ENCODE peak calls at places on chromosomes 12 and 14, in ten cellular contexts. W is left lung, S is fibroblast of pulmonary artery, K is lower lobe of right lung, D is hepatocyte, A is endothelial cell of umbilical vein, V is cardiac fibroblast, T is sigmoid colon, R is upper lobe of right lung, L is PC-3. N is an unnamed sample.

GRCh38 chr14:51357250-51357649 is 117.2 kb downstream of the TMX1 start:
- DNase-seq in D (no peak), W (no peak), A (no peak), V (no peak), T (no peak), R (no peak), K (no peak), S (no peak), L (no peak), N (peak)

GRCh38 chr12:131095826-131096680 is 142.3 kb downstream of the ADGRD1 start:
- DNase-seq in S (no peak), A (no peak), T (peak), V (no peak), K (peak), D (no peak), W (peak), R (peak), L (no peak), N (no peak)

GRCh38 chr12:24079083-24079482 is 129.6 kb upstream of the SOX5 start:
- DNase-seq in V (no peak), R (no peak), L (no peak), A (no peak), W (no peak), T (no peak), K (no peak), D (no peak), S (no peak), N (no peak)

GRCh38 chr12:1972260-1972659 is 32.0 kb downstream of the DCP1B start:
- DNase-seq in R (no peak), T (no peak), L (peak), K (no peak), S (peak), W (no peak), V (peak), D (no peak), A (no peak), N (peak)

GRCh38 chr12:48991247-48992050 is 7.7 kb downstream of the DDN start:
- DNase-seq in L (no peak), V (no peak), K (no peak), W (no peak), T (no peak), S (no peak), R (no peak), D (no peak), A (no peak), N (no peak)

GRCh38 chr14:73825551-73826188 is 26.0 kb upstream of the PTGR2 start:
- DNase-seq in S (peak), K (peak), R (peak), A (peak), L (peak), T (peak), D (peak), V (peak), W (peak), N (peak)

GRCh38 chr14:91075553-91075952 is 15.1 kb upstream of the RPS6KA5 start:
- DNase-seq in A (no peak), R (no peak), W (no peak), K (no peak), S (no peak), D (no peak), L (no peak), V (no peak), T (no peak), N (no peak)

GRCh38 chr14:98198385-98198784 is 1073.6 kb downstream of the BCL11B start:
- DNase-seq in W (no peak), L (peak), R (no peak), D (no peak), T (no peak), K (no peak), A (no peak), S (no peak), V (no peak), N (peak)

GRCh38 chr12:64109706-64110105 is 112.4 kb downstream of the KICS2 start:
- DNase-seq in A (no peak), K (no peak), S (no peak), W (no peak), D (no peak), V (no peak), R (no peak), T (no peak), L (no peak), N (no peak)

GRCh38 chr12:132605892-132606291 is 4.5 kb downstream of the LRCOL1 start:
- DNase-seq in V (no peak), D (no peak), K (no peak), A (no peak), W (no peak), S (no peak), L (no peak), R (no peak), T (no peak), N (no peak)

GRCh38 chr14:45284802-45285201 is 31.8 kb upstream of the MIS18BP1 start:
- DNase-seq in W (no peak), D (no peak), V (peak), S (no peak), L (no peak), T (no peak), R (no peak), A (no peak), K (no peak), N (no peak)

GRCh38 chr12:4118017-4118510 is 155.5 kb upstream of the CCND2 start:
- DNase-seq in K (peak), D (peak), A (no peak), W (no peak), R (no peak), V (peak), T (peak), S (peak), L (no peak), N (peak)

GRCh38 chr12:108985750-108986149 is 35.1 kb downstream of the SVOP start:
- DNase-seq in L (no peak), T (no peak), S (no peak), D (no peak), W (no peak), K (no peak), A (no peak), V (no peak), R (no peak), N (no peak)

GRCh38 chr14:99717682-99718013 is 33.5 kb downstream of the CYP46A1 start:
- DNase-seq in R (peak), S (no peak), W (peak), A (no peak), T (no peak), L (no peak), D (no peak), V (no peak), K (no peak), N (no peak)

GRCh38 chr14:104432611-104433231 is 146.8 kb upstream of the C14orf180 start:
- DNase-seq in D (no peak), A (no peak), R (peak), K (peak), W (peak), S (no peak), V (no peak), L (no peak), T (peak), N (no peak)

GRCh38 chr14:89185919-89186849 is 230.8 kb downstream of the FOXN3 start:
- DNase-seq in T (no peak), A (no peak), S (peak), K (no peak), V (peak), W (no peak), R (no peak), L (peak), D (peak), N (peak)

GRCh38 chr14:104145826-104146642 is 7.6 kb downstream of the KIF26A start:
- DNase-seq in L (no peak), R (peak), S (no peak), A (no peak), W (peak), T (peak), V (no peak), D (no peak), K (no peak), N (no peak)

GRCh38 chr12:101038289-101038871 is 171.7 kb downstream of the SLC5A8 start:
- DNase-seq in R (no peak), K (no peak), S (peak), D (no peak), V (no peak), L (no peak), T (no peak), W (no peak), A (no peak), N (peak)

GRCh38 chr12:120842595-120842994 is 61.6 kb downstream of the SPPL3 start:
- DNase-seq in D (no peak), R (no peak), K (no peak), S (no peak), L (no peak), W (no peak), A (no peak), V (no peak), T (no peak), N (no peak)

GRCh38 chr14:77007339-77007974 is 21.1 kb downstream of the IRF2BPL start:
- DNase-seq in R (no peak), W (no peak), D (no peak), A (no peak), V (no peak), L (no peak), S (no peak), T (no peak), K (no peak), N (peak)

GRCh38 chr14:98808494-98809407 is 463.2 kb downstream of the BCL11B start:
- DNase-seq in T (no peak), R (no peak), D (no peak), A (no peak), V (no peak), S (no peak), K (no peak), W (no peak), L (no peak), N (peak)

GRCh38 chr14:99273724-99274345 is 1.8 kb upstream of the BCL11B start:
- DNase-seq in S (no peak), L (no peak), D (peak), W (peak), V (no peak), K (no peak), R (no peak), A (no peak), T (no peak), N (peak)

GRCh38 chr14:32602699-32603098 is 273.6 kb downstream of the AKAP6 start:
- DNase-seq in W (no peak), K (no peak), R (no peak), A (no peak), T (no peak), V (no peak), L (no peak), S (no peak), D (no peak), N (no peak)

GRCh38 chr12:66365718-66366485 is 63.6 kb downstream of the HELB start:
- DNase-seq in L (no peak), D (no peak), T (no peak), V (peak), W (no peak), A (no peak), S (peak), K (no peak), R (no peak), N (peak)

GRCh38 chr12:74725154-74725553 is 187.5 kb downstream of the ATXN7L3B start:
- DNase-seq in R (no peak), D (no peak), V (peak), W (no peak), K (no peak), S (peak), T (no peak), L (peak), A (no peak), N (peak)

GRCh38 chr14:20855652-20856291 is 35.4 kb upstream of the RNASE3 start:
- DNase-seq in W (no peak), L (peak), K (peak), R (no peak), S (peak), T (no peak), V (peak), D (peak), A (peak), N (peak)

GRCh38 chr14:52473557-52473956 is 78.7 kb downstream of the TXNDC16 start:
- DNase-seq in V (peak), A (peak), R (no peak), T (no peak), S (peak), L (peak), W (no peak), K (no peak), D (peak), N (peak)

GRCh38 chr14:77040995-77041744 is 12.7 kb upstream of the IRF2BPL start:
- DNase-seq in W (no peak), L (peak), T (peak), R (no peak), S (no peak), V (no peak), K (no peak), D (no peak), A (no peak), N (no peak)

GRCh38 chr12:106601031-106601430 is 18.2 kb downstream of the RFX4 start:
- DNase-seq in V (no peak), K (no peak), T (no peak), W (no peak), S (no peak), D (no peak), A (no peak), L (no peak), R (no peak), N (no peak)

DNA sequence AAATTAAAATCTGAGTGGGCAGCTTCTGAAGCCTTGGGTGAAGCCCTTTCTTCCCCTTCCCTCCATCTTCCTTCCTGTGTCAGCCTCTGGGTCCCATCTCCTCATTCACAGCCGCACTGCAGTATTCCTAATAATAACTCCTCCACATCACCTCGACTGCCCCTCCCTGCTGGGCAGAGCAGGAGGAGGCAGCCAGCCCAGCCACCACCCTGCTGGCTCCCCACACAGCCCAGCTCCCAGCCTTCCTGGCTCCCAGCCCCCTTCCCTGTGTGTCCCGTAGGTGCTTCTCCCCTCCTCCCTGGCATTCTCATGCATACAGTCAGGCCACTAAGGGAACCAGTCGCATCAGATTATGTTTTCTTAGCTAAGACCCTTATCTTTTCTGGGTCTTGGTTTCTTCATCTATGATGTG is 3.7 kb downstream of the IFFO1 start:
- DNase-seq in T (peak), L (no peak), S (no peak), A (no peak), V (peak), K (no peak), D (no peak), W (peak), R (no peak), N (no peak)
- H3K4me3 ChIP-seq in T (peak), L (no peak), S (peak), A (no peak), V (peak), K (no peak), D (no peak), W (no peak), R (no peak), N (no peak)

GRCh38 chr12:119231774-119232173 is 53.0 kb downstream of the HSPB8 start:
- DNase-seq in S (no peak), D (no peak), T (no peak), K (no peak), R (no peak), L (no peak), V (no peak), W (no peak), A (no peak), N (no peak)
- TF ChIP-seq CTCF in S (no peak), D (no peak), T (no peak), K (no peak), R (no peak), L (no peak), V (no peak), W (no peak), A (no peak), N (no peak)

GRCh38 chr12:116188581-116188980 is 88.9 kb downstream of the MED13L start:
- DNase-seq in A (no peak), R (no peak), L (no peak), V (no peak), K (no peak), T (no peak), D (no peak), W (no peak), S (no peak), N (no peak)

GRCh38 chr12:116184766-116185165 is 92.7 kb downstream of the MED13L start:
- DNase-seq in S (peak), A (peak), W (no peak), V (peak), R (no peak), L (no peak), K (no peak), D (no peak), T (no peak), N (no peak)

GRCh38 chr12:116183741-116184141 is 93.8 kb downstream of the MED13L start:
- DNase-seq in V (peak), A (peak), K (no peak), S (peak), T (no peak), L (peak), W (no peak), D (no peak), R (no peak), N (no peak)

GRCh38 chr12:116187158-116187511 is 90.4 kb downstream of the MED13L start:
- DNase-seq in K (no peak), W (no peak), V (no peak), R (no peak), T (no peak), A (no peak), S (no peak), L (no peak), D (no peak), N (no peak)

GRCh38 chr12:116186482-116187157 is 90.9 kb downstream of the MED13L start:
- DNase-seq in R (no peak), T (no peak), L (no peak), S (no peak), V (no peak), A (peak), D (no peak), K (no peak), W (no peak), N (no peak)
- H3K4me3 ChIP-seq in R (no peak), T (no peak), L (no peak), S (no peak), V (no peak), A (no peak), D (no peak), K (no peak), W (no peak), N (no peak)

DNA sequence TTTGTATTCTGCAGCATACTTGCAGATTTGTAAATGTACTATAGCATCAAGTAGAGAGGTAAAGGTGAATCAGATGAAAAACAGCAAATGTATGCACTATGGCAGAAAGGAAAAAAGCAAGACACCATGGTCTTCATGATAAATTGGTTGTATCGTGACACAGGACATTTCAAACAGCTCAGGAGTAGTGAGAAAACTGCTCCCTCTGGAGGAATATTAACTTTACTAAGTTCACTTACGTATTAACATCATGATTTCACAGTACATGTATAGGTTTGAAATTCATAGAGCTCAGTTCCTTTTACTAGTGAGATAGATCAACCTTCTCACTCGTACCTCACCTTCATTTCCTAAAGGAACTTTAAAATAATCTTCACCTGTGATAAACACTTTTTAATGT is 6.5 kb downstream of the MBIP start:
- DNase-seq in V (no peak), T (no peak), R (no peak), A (no peak), S (no peak), W (no peak), K (no peak), L (peak), D (no peak), N (peak)
- TF ChIP-seq CTCF in V (no peak), T (no peak), R (no peak), A (no peak), S (no peak), W (no peak), K (no peak), L (peak), D (peak), N (peak)

GRCh38 chr12:128853321-128854197 is at the start of gene GLT1D1:
- DNase-seq in R (no peak), W (peak), S (no peak), T (peak), V (no peak), K (no peak), D (peak), A (no peak), L (no peak), N (no peak)
- H3K4me3 ChIP-seq in R (peak), W (no peak), S (no peak), T (peak), V (no peak), K (peak), D (no peak), A (no peak), L (no peak), N (no peak)

GRCh38 chr14:75295491-75296338 is 17.1 kb downstream of the FOS start:
- DNase-seq in D (peak), R (peak), W (peak), K (peak), T (peak), A (peak), V (peak), L (peak), S (peak), N (peak)
- TF ChIP-seq CTCF in D (peak), R (peak), W (peak), K (peak), T (peak), A (peak), V (peak), L (peak), S (peak), N (peak)

N was measured in bronchial epithelial cell.